ENCODE peak calls at places on chromosome 4, in four cellular contexts. R, O, B and M are unnamed samples.

GRCh38 chr4:86935499-86935832 is 655 bp downstream of the AFF1 start:
- DNase-seq in R (no peak), O (no peak), B (no peak), M (no peak)

GRCh38 chr4:40375620-40376019 is 40.5 kb downstream of the CHRNA9 start:
- DNase-seq in B (no peak), O (no peak), R (no peak), M (no peak)

GRCh38 chr4:26753642-26754041 is 107.0 kb upstream of the STIM2 start:
- DNase-seq in B (peak), O (no peak), R (peak), M (peak)

GRCh38 chr4:100569196-100569595 is 51.4 kb upstream of the EMCN start:
- DNase-seq in R (no peak), B (no peak), O (no peak), M (no peak)

GRCh38 chr4:67927251-67927650 is 36.0 kb downstream of the TMPRSS11A start:
- DNase-seq in B (no peak), R (no peak), O (no peak), M (no peak)

GRCh38 chr4:113627321-113627720 is 134.2 kb downstream of the CAMK2D start:
- DNase-seq in R (no peak), B (no peak), O (no peak), M (no peak)

GRCh38 chr4:40325406-40326019 is 9.6 kb upstream of the CHRNA9 start:
- DNase-seq in O (no peak), B (no peak), R (no peak), M (peak)

GRCh38 chr4:185142563-185142910 is 529 bp upstream of the SLC25A4 start:
- DNase-seq in R (no peak), B (no peak), O (no peak), M (no peak)

GRCh38 chr4:92618968-92619367 is 315.2 kb downstream of the GRID2 start:
- DNase-seq in B (no peak), R (no peak), O (no peak), M (no peak)

GRCh38 chr4:138259801-138260200 is 17.7 kb upstream of the SLC7A11 start:
- DNase-seq in O (no peak), B (no peak), R (no peak), M (no peak)

GRCh38 chr4:1305781-1306455 is 16.2 kb downstream of the MAEA start:
- DNase-seq in B (no peak), O (no peak), R (no peak), M (no peak)

GRCh38 chr4:82851902-82852750 is 38.8 kb downstream of the SEC31A start:
- DNase-seq in B (no peak), O (peak), R (no peak), M (no peak)

GRCh38 chr4:77177196-77177595 is 20.2 kb downstream of the CCNG2 start:
- DNase-seq in R (no peak), O (no peak), B (no peak), M (no peak)

GRCh38 chr4:10020871-10021676 is at the start of gene SLC2A9:
- DNase-seq in R (no peak), B (no peak), O (no peak), M (no peak)

GRCh38 chr4:188307591-188307990 is 168.3 kb downstream of the TRIML1 start:
- DNase-seq in O (no peak), B (no peak), R (no peak), M (no peak)

GRCh38 chr4:53591372-53591892 is at the start of gene LNX1:
- DNase-seq in B (no peak), O (no peak), R (no peak), M (no peak)

GRCh38 chr4:139761461-139761860 is 95.8 kb downstream of the MGST2 start:
- DNase-seq in R (no peak), B (no peak), O (no peak), M (no peak)

GRCh38 chr4:185134176-185134869 is 8.7 kb upstream of the SLC25A4 start:
- DNase-seq in B (peak), R (no peak), O (no peak), M (peak)